ENCODE peak calls at places on chromosomes 3 and 15, in eight cellular contexts. J, D, C, O, W, X, K and N are unnamed samples.

GRCh38 chr15:78934063-78935023 is 10.5 kb downstream of the CTSH start:
- DNase-seq in J (peak), O (no peak), X (no peak), K (no peak), W (no peak), C (no peak), D (no peak), N (no peak)

GRCh38 chr3:60274646-60275045 is 976.6 kb downstream of the FHIT start:
- DNase-seq in X (no peak), O (no peak), C (no peak), K (no peak), J (no peak), W (no peak), D (no peak), N (no peak)

GRCh38 chr3:184229424-184230080 is at the start of gene VWA5B2:
- DNase-seq in O (peak), W (peak), X (peak), D (no peak), C (peak), J (peak), K (peak), N (peak)

GRCh38 chr3:12911881-12912415 is 70.6 kb upstream of the RPL32 start:
- DNase-seq in J (no peak), W (no peak), D (no peak), X (no peak), C (no peak), O (no peak), K (no peak), N (no peak)

GRCh38 chr3:130935761-130936160 is 41.9 kb downstream of the ATP2C1 start:
- DNase-seq in X (no peak), D (no peak), K (no peak), O (no peak), W (no peak), C (no peak), J (no peak), N (no peak)

GRCh38 chr3:197181751-197182150 is 116.7 kb downstream of the DLG1 start:
- DNase-seq in K (peak), D (peak), O (no peak), X (no peak), C (no peak), W (no peak), J (no peak), N (no peak)

GRCh38 chr15:60326824-60327654 is 70.7 kb downstream of the ANXA2 start:
- DNase-seq in O (no peak), D (no peak), C (no peak), K (peak), J (no peak), X (peak), W (peak), N (peak)

GRCh38 chr15:45829336-45830153 is 194.7 kb downstream of the SQOR start:
- DNase-seq in K (no peak), C (no peak), O (no peak), J (peak), X (peak), D (no peak), W (no peak), N (no peak)

GRCh38 chr3:146524961-146525360 is 19.4 kb downstream of the PLSCR1 start:
- DNase-seq in D (no peak), X (no peak), C (no peak), J (no peak), K (no peak), W (no peak), O (no peak), N (no peak)

GRCh38 chr15:99135194-99135593 is 30.3 kb downstream of the SYNM start:
- DNase-seq in X (no peak), W (no peak), K (no peak), J (no peak), D (no peak), O (no peak), C (no peak), N (peak)

GRCh38 chr3:141486735-141487418 is at the start of gene RASA2:
- DNase-seq in O (peak), C (peak), K (peak), D (peak), X (peak), J (peak), W (peak), N (peak)

GRCh38 chr3:184791134-184791533 is 20.8 kb upstream of the VPS8 start:
- DNase-seq in J (peak), K (no peak), X (peak), W (no peak), O (no peak), D (no peak), C (peak), N (no peak)

GRCh38 chr15:94576889-94577533 is 345.6 kb downstream of the MCTP2 start:
- DNase-seq in X (peak), J (peak), K (peak), O (no peak), D (no peak), C (peak), W (peak), N (peak)

GRCh38 chr3:125324341-125324740 is 50.8 kb downstream of the ZNF148 start:
- DNase-seq in W (no peak), O (no peak), X (no peak), C (no peak), D (no peak), K (no peak), J (no peak), N (no peak)

DNA sequence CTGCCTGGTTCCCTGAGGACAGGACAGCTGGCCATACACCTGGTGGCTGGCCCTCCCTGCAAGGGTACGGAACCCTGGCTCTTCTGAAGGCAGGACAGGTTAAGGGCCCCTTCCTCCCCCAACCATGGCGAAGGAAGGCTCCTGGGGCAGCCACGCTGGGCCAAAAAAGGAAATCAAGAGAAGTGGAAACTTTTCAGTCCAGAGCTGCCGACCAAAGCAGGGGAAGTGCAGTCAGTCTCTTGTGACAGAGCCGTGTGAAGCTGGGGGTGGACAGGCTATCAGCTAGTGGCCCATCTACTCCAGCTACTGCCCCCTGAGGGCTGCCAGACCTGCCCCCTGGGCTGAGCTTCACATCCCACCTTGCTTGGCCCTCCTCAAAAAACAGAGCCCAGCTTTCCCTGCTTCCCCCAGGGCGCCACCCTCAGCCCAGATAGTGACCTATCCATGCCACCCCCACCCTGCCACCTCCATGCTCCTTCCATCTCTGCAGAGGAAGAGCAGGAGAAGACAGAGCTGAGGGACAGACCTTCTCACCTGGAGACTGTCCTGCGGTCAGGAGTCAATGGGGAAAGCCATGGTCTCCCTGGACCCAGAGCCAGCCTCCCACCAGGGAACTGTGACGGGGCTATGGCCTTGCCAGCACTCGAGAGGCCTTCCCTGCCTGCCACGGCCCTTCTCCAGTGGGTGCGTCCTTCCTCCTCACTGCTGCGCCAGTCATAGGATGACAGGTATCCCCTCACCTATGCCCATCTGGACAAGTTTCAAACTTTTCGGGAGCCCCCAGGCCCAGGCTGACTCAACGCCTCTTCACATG is 4.6 kb downstream of the SEMA7A start:
- DNase-seq in C (peak), O (no peak), W (no peak), X (no peak), J (no peak), D (no peak), K (no peak), N (no peak)
- H3K27ac ChIP-seq in C (peak), O (no peak), W (no peak), X (no peak), J (no peak), D (no peak), K (no peak), N (no peak)

DNA sequence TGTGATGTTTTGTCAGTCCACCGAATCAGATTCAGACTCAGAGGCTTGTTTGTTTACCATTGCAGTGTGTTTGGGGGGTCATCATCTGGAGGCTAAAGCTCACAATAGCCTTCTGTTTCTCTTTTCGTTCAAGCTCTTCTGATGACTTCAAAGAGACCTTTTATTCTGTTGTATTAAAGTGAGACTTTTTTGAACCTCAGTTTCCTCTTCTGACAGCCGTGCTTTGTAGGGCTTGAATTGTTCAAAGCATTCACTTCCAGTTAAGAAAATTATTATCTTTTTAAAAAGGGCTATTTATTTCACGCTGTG is 1.3 kb downstream of the PXK start:
- DNase-seq in O (no peak), W (no peak), J (no peak), D (no peak), X (no peak), K (no peak), C (peak), N (no peak)
- H3K4me3 ChIP-seq in O (peak), W (peak), J (peak), D (peak), X (peak), K (peak), C (peak), N (peak)

GRCh38 chr15:72783563-72784232 is at the start of gene ADPGK:
- DNase-seq in K (peak), O (peak), C (peak), W (peak), X (peak), D (peak), J (peak), N (peak)

GRCh38 chr15:72786244-72786641 is 2.7 kb upstream of the ADPGK start:
- DNase-seq in J (no peak), K (no peak), O (no peak), X (no peak), C (no peak), W (no peak), D (no peak), N (no peak)

GRCh38 chr15:72782993-72783562 is 480 bp downstream of the ADPGK start:
- DNase-seq in J (peak), X (no peak), K (no peak), C (peak), D (peak), O (peak), W (peak), N (peak)

GRCh38 chr15:72785452-72786243 is 2.1 kb upstream of the ADPGK start:
- DNase-seq in C (no peak), K (peak), D (no peak), W (peak), X (no peak), O (peak), J (no peak), N (no peak)

GRCh38 chr15:72784233-72784876 is 797 bp upstream of the ADPGK start:
- DNase-seq in J (no peak), W (no peak), O (no peak), X (peak), C (no peak), D (no peak), K (peak), N (peak)
- H3K27ac ChIP-seq in J (peak), W (peak), O (peak), X (peak), C (peak), D (peak), K (peak), N (peak)

DNA sequence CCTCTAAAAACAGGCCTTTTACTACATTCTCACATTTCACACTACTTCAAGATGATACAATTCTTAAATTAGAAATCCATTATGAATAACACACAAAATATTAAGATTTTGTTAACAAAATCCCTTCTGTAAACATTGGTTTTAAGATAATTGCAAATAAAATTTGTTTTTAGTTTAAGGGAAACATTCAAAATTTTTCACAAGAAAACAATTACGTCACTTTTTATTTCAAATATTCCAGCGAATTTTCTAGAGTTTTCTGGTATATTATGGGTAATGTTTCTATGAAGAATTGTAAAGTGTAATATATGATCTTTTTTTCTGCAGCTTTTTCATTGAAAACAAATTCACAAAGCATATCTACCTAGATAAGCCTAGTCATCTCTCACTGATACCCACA is 5.9 kb downstream of the ARPP21 start:
- DNase-seq in O (no peak), D (no peak), X (no peak), C (no peak), K (no peak), J (no peak), W (no peak), N (no peak)
- H3K4me3 ChIP-seq in O (no peak), D (no peak), X (no peak), C (no peak), K (no peak), J (no peak), W (no peak), N (no peak)

DNA sequence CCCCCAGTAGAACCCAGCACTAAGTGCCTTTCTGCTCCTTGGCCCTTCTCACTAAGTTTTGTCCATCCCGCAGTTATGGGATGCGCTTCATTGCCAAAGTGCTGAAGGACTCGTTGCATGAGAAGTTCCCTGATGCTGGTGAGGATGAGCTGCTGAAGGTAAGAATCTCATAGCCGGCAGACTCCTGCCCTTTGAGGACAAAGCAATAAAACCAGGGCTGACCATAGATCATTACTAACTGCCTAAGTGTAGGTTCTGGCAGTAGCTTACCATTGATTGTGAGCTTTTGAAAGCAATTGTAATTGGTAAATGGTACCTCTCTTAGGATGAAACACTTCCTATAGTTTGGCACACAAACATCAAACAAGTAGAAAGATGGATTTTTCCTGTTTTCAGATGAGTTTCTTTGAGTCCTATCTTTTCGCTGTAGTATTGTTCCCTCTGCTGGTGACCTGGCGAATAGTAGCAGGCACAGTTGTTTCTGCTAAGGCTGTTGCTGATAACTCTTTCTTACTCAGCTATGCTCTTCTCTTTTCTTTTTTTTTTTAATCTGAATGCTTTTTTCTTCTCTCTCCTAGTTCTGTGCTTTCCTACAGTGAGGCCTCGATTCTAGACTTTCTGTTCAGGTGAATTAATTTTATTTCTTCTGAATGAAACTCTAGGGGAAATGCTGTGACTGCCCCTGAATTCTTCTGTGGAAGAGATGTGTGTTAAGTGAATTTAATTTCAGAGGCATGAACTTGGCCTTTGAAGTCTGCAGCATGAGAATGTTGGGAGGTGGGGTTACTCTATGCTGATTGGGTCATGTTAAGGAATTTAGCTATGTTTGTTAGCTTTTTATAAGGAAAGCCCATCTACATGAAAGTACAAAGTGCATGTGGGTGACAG is 47.4 kb upstream of the CRTC3 start:
- DNase-seq in O (peak), X (peak), K (peak), W (no peak), D (no peak), C (peak), J (peak), N (peak)
- H3K27ac ChIP-seq in O (no peak), X (peak), K (no peak), W (no peak), D (peak), C (no peak), J (no peak), N (no peak)

DNA sequence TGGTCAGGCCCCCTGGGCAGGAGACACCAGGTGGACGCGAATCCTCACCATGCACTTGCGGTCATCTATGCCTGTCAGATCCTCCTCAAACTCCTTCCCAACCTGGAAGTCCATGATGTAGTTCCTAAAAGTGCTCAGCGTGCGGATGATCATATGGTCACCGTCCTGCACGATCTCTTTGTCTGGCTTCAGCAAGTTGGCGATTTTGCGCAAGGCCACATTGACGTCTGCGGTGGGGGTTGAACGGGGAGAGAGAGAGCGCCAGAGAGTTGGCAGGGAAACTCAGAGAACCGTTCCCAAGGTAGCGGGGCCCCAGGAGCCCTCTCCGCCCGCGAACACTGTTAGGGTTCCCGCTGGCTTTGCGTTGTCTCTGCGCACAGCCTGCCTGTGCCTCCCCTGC is 809 bp downstream of the RBP1 start:
- DNase-seq in C (peak), O (no peak), J (no peak), D (peak), K (peak), X (peak), W (no peak), N (no peak)
- H3K4me3 ChIP-seq in C (no peak), O (no peak), J (peak), D (peak), K (peak), X (peak), W (no peak), N (no peak)